ENCODE peak calls at places on chromosomes 13 and 19, in six cellular contexts. M, X, N, Z, R and F are unnamed samples. For H3K27me3, the result is how much of the 10 kb centered on the place peaks cover.

GRCh38 chr19:35449347-35450043 is 1.4 kb downstream of the FFAR2 start:
- DNase-seq in N (peak), Z (peak), M (no peak), R (no peak), X (no peak), F (no peak)

GRCh38 chr19:56837004-56837403 is 3.5 kb downstream of the PEG3 start:
- DNase-seq in R (no peak), M (no peak), Z (peak), N (no peak), X (no peak), F (no peak)

GRCh38 chr19:19747357-19748220 is 14.7 kb upstream of the ZNF14 start:
- DNase-seq in M (no peak), R (no peak), N (peak), X (no peak), Z (no peak), F (no peak)

GRCh38 chr13:109737606-109738005 is 48.8 kb downstream of the IRS2 start:
- DNase-seq in M (no peak), X (no peak), N (no peak), R (peak), Z (no peak), F (no peak)

GRCh38 chr19:4699826-4700572 is 23.6 kb downstream of the DPP9 start:
- DNase-seq in X (no peak), M (peak), N (no peak), Z (no peak), R (no peak), F (no peak)

GRCh38 chr13:76043882-76044281 is 407.8 kb downstream of the LMO7 start:
- DNase-seq in M (no peak), X (no peak), R (peak), N (no peak), Z (no peak), F (no peak)

GRCh38 chr13:21033866-21034601 is 27.4 kb downstream of the LATS2 start:
- DNase-seq in R (no peak), N (peak), Z (no peak), M (no peak), X (no peak), F (no peak)

GRCh38 chr13:46748300-46748699 is 48.7 kb downstream of the ESD start:
- DNase-seq in X (no peak), R (no peak), Z (no peak), M (no peak), N (no peak), F (no peak)

GRCh38 chr19:56699552-56699951 is 28.0 kb upstream of the ZNF835 start:
- DNase-seq in M (no peak), X (no peak), R (no peak), Z (no peak), N (no peak), F (no peak)

GRCh38 chr13:78608705-78609463 is 5.5 kb upstream of the POU4F1 start:
- DNase-seq in N (no peak), M (no peak), Z (no peak), X (no peak), R (no peak), F (no peak)

GRCh38 chr13:114105351-114106225 is 26.8 kb downstream of the RASA3 start:
- DNase-seq in R (no peak), Z (no peak), X (no peak), M (peak), N (no peak), F (no peak)

GRCh38 chr13:87986639-87987250 is 315.6 kb downstream of the SLITRK5 start:
- DNase-seq in R (no peak), M (no peak), X (no peak), N (no peak), Z (no peak), F (no peak)

GRCh38 chr19:16370671-16371391 is 46.2 kb downstream of the KLF2 start:
- DNase-seq in M (no peak), Z (no peak), N (no peak), R (no peak), X (no peak), F (no peak)

GRCh38 chr19:5624741-5625140 is 1.9 kb downstream of the SAFB start:
- DNase-seq in M (no peak), R (no peak), X (no peak), N (no peak), Z (no peak), F (no peak)

GRCh38 chr13:49240017-49240416 is 7.7 kb upstream of the CDADC1 start:
- DNase-seq in X (peak), Z (peak), N (no peak), R (peak), M (no peak), F (no peak)

GRCh38 chr19:14848822-14849221 is at the start of gene OR7A10:
- DNase-seq in Z (no peak), N (no peak), X (no peak), R (no peak), M (no peak), F (no peak)

GRCh38 chr13:51212808-51213728 is 9.1 kb upstream of the FAM124A start:
- DNase-seq in X (no peak), N (no peak), M (no peak), Z (no peak), R (no peak), F (no peak)

GRCh38 chr19:10797078-10797477 is 38.9 kb downstream of the TMED1 start:
- DNase-seq in N (no peak), R (no peak), M (no peak), Z (no peak), X (peak), F (no peak)

GRCh38 chr13:41065098-41065497 is 3.8 kb downstream of the WBP4 start:
- DNase-seq in Z (no peak), N (no peak), M (no peak), X (no peak), R (no peak), F (no peak)

GRCh38 chr13:41939403-41939802 is 21.5 kb downstream of the VWA8 start:
- DNase-seq in Z (peak), N (no peak), R (no peak), M (no peak), X (no peak), F (no peak)

GRCh38 chr13:25372275-25373081 is 704 bp downstream of the ATP8A2 start:
- DNase-seq in R (no peak), M (no peak), N (no peak), Z (peak), X (no peak), F (no peak)

GRCh38 chr13:112066624-112067004 is 335 bp upstream of the SOX1 start:
- DNase-seq in N (no peak), Z (peak), M (no peak), R (no peak), X (peak), F (peak)

GRCh38 chr13:112065867-112066623 is 904 bp upstream of the SOX1 start:
- DNase-seq in R (no peak), N (no peak), M (no peak), Z (peak), X (no peak), F (no peak)

GRCh38 chr13:112067871-112068305 is 939 bp downstream of the SOX1 start:
- DNase-seq in M (no peak), N (no peak), Z (peak), X (no peak), R (no peak), F (no peak)

GRCh38 chr13:112068531-112069062 is 1.6 kb downstream of the SOX1 start:
- DNase-seq in R (no peak), X (no peak), Z (no peak), M (no peak), N (no peak), F (no peak)

DNA sequence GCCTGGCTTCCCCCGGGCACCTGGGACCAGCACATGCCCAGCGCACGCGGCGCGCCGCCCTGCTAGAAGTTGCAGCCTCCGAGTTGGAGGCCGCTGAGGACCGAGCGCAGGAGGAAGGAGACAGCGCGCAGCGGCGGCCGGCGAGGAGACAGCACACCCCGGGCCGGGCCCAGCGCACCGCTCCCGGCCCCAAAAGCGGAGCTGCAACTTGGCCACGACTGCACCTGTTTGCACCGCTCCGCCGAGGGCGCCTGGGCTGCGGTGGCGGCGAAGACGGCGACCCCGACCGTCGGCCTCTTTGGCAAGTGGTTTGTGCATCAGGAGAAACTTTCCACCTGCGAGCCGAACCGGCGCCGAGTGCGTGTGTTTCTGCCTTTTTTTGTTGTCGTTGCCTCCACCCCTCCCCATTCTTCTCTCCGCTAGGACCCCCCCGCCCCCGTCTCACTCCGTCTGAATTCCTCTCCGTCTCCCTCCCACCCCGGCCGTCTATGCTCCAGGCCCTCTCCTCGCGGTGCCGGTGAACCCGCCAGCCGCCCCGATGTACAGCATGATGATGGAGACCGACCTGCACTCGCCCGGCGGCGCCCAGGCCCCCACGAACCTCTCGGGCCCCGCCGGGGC is at the start of gene SOX1:
- DNase-seq in X (no peak), R (no peak), Z (peak), M (no peak), N (no peak), F (no peak)
- H3K27me3 ChIP-seq in X (under half), R (under half), Z (half or more), M (half or more), N (half or more), F (half or more)

DNA sequence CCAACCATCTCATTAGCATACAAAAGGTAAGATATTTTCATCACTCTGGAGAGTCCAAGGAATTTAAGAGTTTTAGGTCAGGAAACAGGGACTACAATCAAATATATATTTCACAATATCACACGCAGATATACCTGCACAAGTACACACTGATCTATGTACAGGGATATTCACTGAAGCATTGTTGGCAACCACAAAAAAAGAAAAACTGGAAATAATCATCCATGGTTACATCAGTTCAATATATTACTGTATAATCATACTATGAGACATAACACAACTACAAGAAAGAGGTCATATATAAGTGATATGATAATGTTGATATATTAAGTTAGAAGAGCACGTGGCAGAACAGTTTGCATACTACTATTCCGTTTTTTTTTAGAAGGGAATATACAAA is 2.2 kb upstream of the SERP2 start:
- DNase-seq in Z (no peak), R (no peak), X (no peak), N (no peak), M (no peak), F (no peak)
- H3K27me3 ChIP-seq in Z (under half), R (under half), X (under half), N (under half), M (under half), F (under half)

DNA sequence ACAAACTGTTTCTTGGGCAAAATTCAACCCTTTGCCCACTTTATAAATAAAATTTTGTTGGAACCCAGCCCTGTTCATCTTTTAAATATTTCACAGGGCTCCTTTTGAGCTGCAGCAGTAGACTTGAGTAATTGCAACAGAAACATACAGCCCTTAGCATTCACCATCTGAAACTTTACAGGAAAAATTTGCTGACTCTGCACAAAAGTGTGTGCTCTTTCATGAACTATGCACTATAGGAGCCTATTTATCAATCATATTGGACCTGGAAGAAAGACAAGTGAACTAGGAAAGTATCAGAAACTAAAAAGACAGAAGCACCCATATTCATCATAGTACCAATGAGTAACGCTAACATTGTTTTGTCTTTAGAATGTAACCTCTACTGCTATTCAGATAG is 406.9 kb upstream of the SLC10A2 start:
- DNase-seq in R (no peak), X (no peak), M (no peak), N (no peak), Z (no peak), F (no peak)
- H3K27me3 ChIP-seq in R (under half), X (under half), M (under half), N (under half), Z (under half), F (under half)

GRCh38 chr19:50762554-50762953 is 7.7 kb upstream of the GPR32 start:
- DNase-seq in M (no peak), N (no peak), X (no peak), Z (no peak), R (no peak), F (no peak)
- H3K27me3 ChIP-seq in M (under half), N (under half), X (under half), Z (under half), R (under half), F (under half)

DNA sequence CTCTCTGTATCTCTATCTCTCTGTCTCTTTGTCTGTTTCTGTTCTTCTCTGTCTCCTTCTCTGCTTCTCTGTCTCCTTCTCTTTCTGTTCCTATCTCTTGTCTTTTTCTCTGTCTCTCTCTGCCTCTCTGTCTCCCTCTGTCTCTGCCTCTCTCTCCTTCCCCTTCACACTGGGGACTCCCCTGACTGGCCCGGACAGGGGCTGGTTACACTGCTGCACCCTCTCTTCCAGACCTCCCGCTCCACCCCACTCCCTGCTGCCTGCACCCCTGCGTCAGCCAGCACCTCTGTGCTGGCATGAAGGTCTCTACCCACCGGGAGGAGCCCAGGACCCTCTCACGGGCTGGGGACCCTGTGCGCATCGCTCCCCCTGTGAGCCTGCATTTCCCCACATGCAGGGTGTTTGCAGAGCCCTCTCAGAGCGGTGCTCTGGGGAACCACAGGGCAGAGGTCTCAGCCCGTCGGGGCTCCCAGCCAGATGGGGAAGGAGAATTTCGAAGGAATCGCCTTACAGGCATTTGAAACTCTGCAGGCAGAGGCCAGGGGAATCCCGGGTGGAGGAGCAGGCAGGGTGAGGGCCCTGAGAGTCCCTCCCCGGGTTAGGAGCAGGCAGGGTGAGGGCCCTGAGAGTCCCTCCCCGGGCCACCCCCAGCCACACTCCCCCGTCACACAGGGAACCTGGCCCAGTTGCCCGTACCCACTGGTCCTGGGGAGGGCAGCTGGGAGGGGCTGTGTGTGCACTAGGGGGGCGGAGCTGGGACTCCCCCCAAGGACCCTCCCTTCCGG is 16.1 kb upstream of the TCF3 start:
- DNase-seq in X (no peak), Z (no peak), N (no peak), M (no peak), R (no peak), F (no peak)
- H3K27me3 ChIP-seq in X (under half), Z (under half), N (half or more), M (half or more), R (under half), F (half or more)